ENCODE peak calls at places on chromosome 11, in six cellular contexts. One of them, this sample, is unnamed.
A peak's percentile ranks its signal among the peaks of the same experiment; 100 is the strongest.

GRCh38 chr11:111801135-111801534 is 34.9 kb upstream of the PPP2R1B start:
- DNase-seq in heart right ventricle: no peak
- DNase-seq in GM10248: no peak
- DNase-seq in brain microvascular endothelial cell: no peak
- DNase-seq in nephron progenitor cell: no peak
- DNase-seq in mesothelial cell of epicardium: no peak
- DNase-seq in this sample: no peak

GRCh38 chr11:71093783-71094182 is 158.6 kb downstream of the SHANK2 start:
- DNase-seq in heart right ventricle: no peak
- DNase-seq in GM10248: no peak
- DNase-seq in brain microvascular endothelial cell: no peak
- DNase-seq in nephron progenitor cell: no peak
- DNase-seq in mesothelial cell of epicardium: no peak
- DNase-seq in this sample: no peak

GRCh38 chr11:121472310-121472709 is 19.5 kb upstream of the SORL1-AS1 start:
- DNase-seq in heart right ventricle: no peak
- DNase-seq in GM10248: no peak
- DNase-seq in brain microvascular endothelial cell: no peak
- DNase-seq in nephron progenitor cell: no peak
- DNase-seq in mesothelial cell of epicardium: no peak
- DNase-seq in this sample: no peak

GRCh38 chr11:114290503-114291239 is 5.5 kb upstream of the NNMT start:
- DNase-seq in heart right ventricle: no peak
- DNase-seq in GM10248: no peak
- DNase-seq in brain microvascular endothelial cell: no peak
- DNase-seq in nephron progenitor cell: no peak
- DNase-seq in mesothelial cell of epicardium: no peak
- DNase-seq in this sample: no peak

GRCh38 chr11:34976496-34976895 is 60.1 kb downstream of the PDHX start:
- DNase-seq in heart right ventricle: no peak
- DNase-seq in GM10248: no peak
- DNase-seq in brain microvascular endothelial cell: no peak
- DNase-seq in nephron progenitor cell: no peak
- DNase-seq in mesothelial cell of epicardium: no peak
- DNase-seq in this sample: no peak

GRCh38 chr11:1939006-1939626 is 8.0 kb upstream of the MRPL23 start:
- DNase-seq in heart right ventricle: no peak
- DNase-seq in GM10248: no peak
- DNase-seq in brain microvascular endothelial cell: no peak
- DNase-seq in nephron progenitor cell: peak; percentile 43
- DNase-seq in mesothelial cell of epicardium: peak; percentile 18
- DNase-seq in this sample: no peak

GRCh38 chr11:45671246-45672171 is 6.1 kb upstream of the CHST1 start:
- DNase-seq in heart right ventricle: no peak
- DNase-seq in GM10248: no peak
- DNase-seq in brain microvascular endothelial cell: no peak
- DNase-seq in nephron progenitor cell: no peak
- DNase-seq in mesothelial cell of epicardium: no peak
- DNase-seq in this sample: no peak

GRCh38 chr11:76169473-76169881 is 36.8 kb downstream of the WNT11 start:
- DNase-seq in heart right ventricle: no peak
- DNase-seq in GM10248: peak; percentile 52
- DNase-seq in brain microvascular endothelial cell: no peak
- DNase-seq in nephron progenitor cell: no peak
- DNase-seq in mesothelial cell of epicardium: no peak
- DNase-seq in this sample: no peak

GRCh38 chr11:96259053-96259837 is 83.8 kb downstream of the MAML2 start:
- DNase-seq in heart right ventricle: no peak
- DNase-seq in GM10248: no peak
- DNase-seq in brain microvascular endothelial cell: peak; percentile 29
- DNase-seq in nephron progenitor cell: no peak
- DNase-seq in mesothelial cell of epicardium: no peak
- DNase-seq in this sample: no peak

GRCh38 chr11:34640050-34640971 is 19.4 kb downstream of the EHF start:
- DNase-seq in heart right ventricle: no peak
- DNase-seq in GM10248: peak; percentile 35
- DNase-seq in brain microvascular endothelial cell: no peak
- DNase-seq in nephron progenitor cell: no peak
- DNase-seq in mesothelial cell of epicardium: no peak
- DNase-seq in this sample: no peak

GRCh38 chr11:12961615-12962014 is 47.5 kb upstream of the RASSF10 start:
- DNase-seq in heart right ventricle: no peak
- DNase-seq in GM10248: no peak
- DNase-seq in brain microvascular endothelial cell: no peak
- DNase-seq in nephron progenitor cell: no peak
- DNase-seq in mesothelial cell of epicardium: no peak
- DNase-seq in this sample: no peak
- TF ChIP-seq CTCF in heart right ventricle: no peak
- TF ChIP-seq CTCF in GM10248: no peak
- TF ChIP-seq CTCF in brain microvascular endothelial cell: peak; percentile 27
- TF ChIP-seq CTCF in nephron progenitor cell: no peak
- TF ChIP-seq CTCF in mesothelial cell of epicardium: no peak
- TF ChIP-seq CTCF in this sample: peak; percentile 20

DNA sequence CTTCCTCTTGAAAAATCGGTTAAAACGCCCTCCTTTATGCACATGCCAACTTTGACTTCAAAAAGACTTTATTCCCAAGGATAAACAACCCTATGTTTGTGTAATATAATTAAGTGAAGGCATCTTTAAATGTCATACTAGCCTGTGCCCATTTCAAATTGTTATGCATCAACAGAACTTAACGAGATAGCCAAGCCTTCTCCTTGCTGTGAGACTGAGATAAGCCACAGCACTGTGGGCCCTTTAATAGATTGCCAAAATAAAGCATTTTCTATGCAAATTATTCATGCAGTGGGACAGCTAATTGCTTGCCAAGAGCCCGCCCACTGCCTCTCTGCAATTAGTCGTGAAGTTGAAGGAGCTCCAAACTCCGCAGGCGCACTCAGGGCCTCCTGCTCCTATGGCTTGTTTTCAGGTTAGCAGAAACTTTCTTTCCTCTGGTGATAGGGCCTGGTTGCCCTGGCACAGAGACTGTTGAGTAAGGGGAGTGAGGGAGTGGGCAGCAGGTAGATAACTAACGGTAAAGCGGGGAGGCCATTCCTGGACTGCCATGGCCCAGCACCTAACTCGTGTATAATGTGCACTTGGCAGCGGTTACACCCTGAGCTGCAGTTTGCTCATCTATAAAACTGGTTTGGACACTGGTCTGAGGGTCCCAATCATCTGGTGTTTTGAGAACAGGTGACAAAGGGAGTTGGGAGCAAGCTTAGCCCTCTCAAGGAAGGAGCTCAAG is 33.8 kb upstream of the RIC3 start:
- DNase-seq in heart right ventricle: no peak
- DNase-seq in GM10248: no peak
- DNase-seq in brain microvascular endothelial cell: no peak
- DNase-seq in nephron progenitor cell: no peak
- DNase-seq in mesothelial cell of epicardium: no peak
- DNase-seq in this sample: no peak
- TF ChIP-seq CTCF in heart right ventricle: no peak
- TF ChIP-seq CTCF in GM10248: no peak
- TF ChIP-seq CTCF in brain microvascular endothelial cell: no peak
- TF ChIP-seq CTCF in nephron progenitor cell: no peak
- TF ChIP-seq CTCF in mesothelial cell of epicardium: no peak
- TF ChIP-seq CTCF in this sample: no peak

GRCh38 chr11:17719940-17720795 is 797 bp downstream of the MYOD1 start:
- DNase-seq in heart right ventricle: no peak
- DNase-seq in GM10248: no peak
- DNase-seq in brain microvascular endothelial cell: no peak
- DNase-seq in nephron progenitor cell: peak; percentile 68
- DNase-seq in mesothelial cell of epicardium: no peak
- DNase-seq in this sample: no peak

GRCh38 chr11:17722000-17722643 is 2.8 kb downstream of the MYOD1 start:
- DNase-seq in heart right ventricle: no peak
- DNase-seq in GM10248: no peak
- DNase-seq in brain microvascular endothelial cell: no peak
- DNase-seq in nephron progenitor cell: peak; percentile 46
- DNase-seq in mesothelial cell of epicardium: no peak
- DNase-seq in this sample: no peak

GRCh38 chr11:17719028-17719939 is at the start of gene MYOD1:
- DNase-seq in heart right ventricle: no peak
- DNase-seq in GM10248: no peak
- DNase-seq in brain microvascular endothelial cell: no peak
- DNase-seq in nephron progenitor cell: peak; percentile 65
- DNase-seq in mesothelial cell of epicardium: no peak
- DNase-seq in this sample: no peak

GRCh38 chr11:17721242-17721999 is 2.0 kb downstream of the MYOD1 start:
- DNase-seq in heart right ventricle: no peak
- DNase-seq in GM10248: no peak
- DNase-seq in brain microvascular endothelial cell: no peak
- DNase-seq in nephron progenitor cell: peak; percentile 46
- DNase-seq in mesothelial cell of epicardium: no peak
- DNase-seq in this sample: no peak

DNA sequence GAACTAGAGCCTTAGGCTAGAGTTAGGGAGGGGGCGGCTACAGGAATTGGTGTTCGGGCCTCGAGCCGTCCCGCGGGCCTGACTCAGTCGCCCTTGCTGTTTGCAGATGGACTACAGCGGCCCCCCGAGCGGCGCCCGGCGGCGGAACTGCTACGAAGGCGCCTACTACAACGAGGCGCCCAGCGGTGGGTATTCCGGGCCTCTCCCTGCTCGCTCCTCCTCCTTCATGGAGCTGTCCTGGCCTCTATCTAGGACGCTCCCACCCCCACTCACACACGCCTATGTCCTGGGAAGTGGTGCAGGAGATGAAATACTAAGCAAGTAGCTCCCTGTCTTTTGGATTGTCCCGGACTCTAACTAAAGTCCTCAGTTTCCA is 1.4 kb downstream of the MYOD1 start:
- DNase-seq in heart right ventricle: no peak
- DNase-seq in GM10248: no peak
- DNase-seq in brain microvascular endothelial cell: no peak
- DNase-seq in nephron progenitor cell: no peak
- DNase-seq in mesothelial cell of epicardium: no peak
- DNase-seq in this sample: no peak
- TF ChIP-seq CTCF in heart right ventricle: no peak
- TF ChIP-seq CTCF in GM10248: no peak
- TF ChIP-seq CTCF in brain microvascular endothelial cell: peak; percentile 8
- TF ChIP-seq CTCF in nephron progenitor cell: no peak
- TF ChIP-seq CTCF in mesothelial cell of epicardium: no peak
- TF ChIP-seq CTCF in this sample: no peak

DNA sequence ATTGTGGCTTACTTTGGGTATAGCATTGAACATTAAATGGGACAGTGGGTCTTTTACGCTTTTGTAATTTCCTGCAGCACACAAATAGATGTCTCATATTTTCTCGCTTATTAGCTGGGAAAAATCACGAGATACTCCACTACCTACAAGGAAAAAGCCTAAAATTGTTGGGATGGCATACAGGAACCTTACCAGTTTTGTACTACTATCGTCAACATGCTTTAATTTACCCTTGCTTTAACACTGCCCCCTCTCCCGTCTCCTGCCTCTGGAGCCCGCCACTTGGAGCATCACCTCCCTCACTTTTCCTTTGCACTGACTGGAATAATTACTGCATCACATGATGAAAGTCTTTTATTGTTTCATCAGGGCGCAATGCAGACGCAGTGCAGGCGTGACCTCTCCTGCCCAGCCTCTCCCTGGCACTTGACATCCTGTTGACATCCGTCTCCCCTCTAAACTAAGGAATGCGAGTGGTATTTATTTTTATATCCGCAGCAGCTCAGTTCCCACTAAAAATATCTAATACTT is 1.0 kb upstream of the FNBP4 start:
- DNase-seq in heart right ventricle: peak; percentile 85
- DNase-seq in GM10248: peak; percentile 20
- DNase-seq in brain microvascular endothelial cell: peak; percentile 53
- DNase-seq in nephron progenitor cell: peak; percentile 11
- DNase-seq in mesothelial cell of epicardium: no peak
- DNase-seq in this sample: peak; percentile 29
- TF ChIP-seq CTCF in heart right ventricle: no peak
- TF ChIP-seq CTCF in GM10248: no peak
- TF ChIP-seq CTCF in brain microvascular endothelial cell: peak; percentile 14
- TF ChIP-seq CTCF in nephron progenitor cell: no peak
- TF ChIP-seq CTCF in mesothelial cell of epicardium: no peak
- TF ChIP-seq CTCF in this sample: no peak

This sample was measured in D721Med.